ENCODE peak calls at places on chromosome 3, in six cellular contexts. One of them, this sample, is unnamed. For H3K4me1, the result is how much of the 10 kb centered on the place peaks cover.

GRCh38 chr3:133895208-133896001 is at the start of gene RAB6B:
- DNase-seq in stomach: no peak
- DNase-seq in breast epithelium: no peak
- DNase-seq in lung: peak
- DNase-seq in suprapubic skin: no peak
- DNase-seq in transverse colon: no peak
- DNase-seq in this sample: no peak

GRCh38 chr3:31562525-31562924 is 29.8 kb downstream of the STT3B start:
- DNase-seq in lung: no peak
- DNase-seq in stomach: no peak
- DNase-seq in transverse colon: peak
- DNase-seq in suprapubic skin: no peak
- DNase-seq in breast epithelium: no peak
- DNase-seq in this sample: no peak

GRCh38 chr3:180250172-180250571 is 213.4 kb upstream of the PEX5L start:
- DNase-seq in lung: no peak
- DNase-seq in stomach: no peak
- DNase-seq in suprapubic skin: no peak
- DNase-seq in transverse colon: no peak
- DNase-seq in breast epithelium: no peak
- DNase-seq in this sample: no peak

GRCh38 chr3:197309528-197310361 is 11.3 kb upstream of the DLG1 start:
- DNase-seq in breast epithelium: no peak
- DNase-seq in stomach: no peak
- DNase-seq in lung: no peak
- DNase-seq in suprapubic skin: no peak
- DNase-seq in transverse colon: no peak
- DNase-seq in this sample: no peak

GRCh38 chr3:23071758-23072157 is 131.4 kb upstream of the UBE2E2 start:
- DNase-seq in breast epithelium: no peak
- DNase-seq in suprapubic skin: no peak
- DNase-seq in transverse colon: peak
- DNase-seq in stomach: no peak
- DNase-seq in lung: no peak
- DNase-seq in this sample: no peak

GRCh38 chr3:39990532-39990931 is 181.1 kb downstream of the MYRIP start:
- DNase-seq in breast epithelium: no peak
- DNase-seq in lung: no peak
- DNase-seq in stomach: peak
- DNase-seq in suprapubic skin: no peak
- DNase-seq in transverse colon: peak
- DNase-seq in this sample: no peak

GRCh38 chr3:171829841-171830559 is 13.1 kb upstream of the TMEM212 start:
- DNase-seq in stomach: peak
- DNase-seq in lung: peak
- DNase-seq in transverse colon: peak
- DNase-seq in suprapubic skin: no peak
- DNase-seq in breast epithelium: peak
- DNase-seq in this sample: no peak

GRCh38 chr3:66552846-66553245 is 52.0 kb upstream of the LRIG1 start:
- DNase-seq in stomach: no peak
- DNase-seq in lung: no peak
- DNase-seq in transverse colon: no peak
- DNase-seq in suprapubic skin: no peak
- DNase-seq in breast epithelium: no peak
- DNase-seq in this sample: no peak

GRCh38 chr3:11155341-11156025 is 1.2 kb downstream of the HRH1 start:
- DNase-seq in suprapubic skin: peak
- DNase-seq in lung: peak
- DNase-seq in breast epithelium: peak
- DNase-seq in stomach: peak
- DNase-seq in transverse colon: peak
- DNase-seq in this sample: peak

GRCh38 chr3:53740946-53741345 is 105.3 kb downstream of the CHDH start:
- DNase-seq in suprapubic skin: no peak
- DNase-seq in breast epithelium: no peak
- DNase-seq in lung: no peak
- DNase-seq in stomach: no peak
- DNase-seq in transverse colon: no peak
- DNase-seq in this sample: no peak

GRCh38 chr3:79032686-79033318 is 735.0 kb downstream of the ROBO1 start:
- DNase-seq in breast epithelium: no peak
- DNase-seq in lung: no peak
- DNase-seq in stomach: no peak
- DNase-seq in suprapubic skin: no peak
- DNase-seq in transverse colon: no peak
- DNase-seq in this sample: no peak

GRCh38 chr3:141087071-141087824 is 36.1 kb downstream of the SPSB4 start:
- DNase-seq in suprapubic skin: no peak
- DNase-seq in breast epithelium: no peak
- DNase-seq in stomach: no peak
- DNase-seq in transverse colon: no peak
- DNase-seq in lung: no peak
- DNase-seq in this sample: no peak

GRCh38 chr3:141083226-141083625 is 32.1 kb downstream of the SPSB4 start:
- DNase-seq in transverse colon: no peak
- DNase-seq in stomach: no peak
- DNase-seq in lung: no peak
- DNase-seq in breast epithelium: no peak
- DNase-seq in suprapubic skin: no peak
- DNase-seq in this sample: no peak

GRCh38 chr3:141083831-141084624 is 32.9 kb downstream of the SPSB4 start:
- DNase-seq in lung: no peak
- DNase-seq in transverse colon: no peak
- DNase-seq in stomach: no peak
- DNase-seq in breast epithelium: no peak
- DNase-seq in suprapubic skin: no peak
- DNase-seq in this sample: no peak

GRCh38 chr3:141086188-141086587 is 35.0 kb downstream of the SPSB4 start:
- DNase-seq in breast epithelium: no peak
- DNase-seq in transverse colon: no peak
- DNase-seq in stomach: no peak
- DNase-seq in lung: no peak
- DNase-seq in suprapubic skin: no peak
- DNase-seq in this sample: no peak

DNA sequence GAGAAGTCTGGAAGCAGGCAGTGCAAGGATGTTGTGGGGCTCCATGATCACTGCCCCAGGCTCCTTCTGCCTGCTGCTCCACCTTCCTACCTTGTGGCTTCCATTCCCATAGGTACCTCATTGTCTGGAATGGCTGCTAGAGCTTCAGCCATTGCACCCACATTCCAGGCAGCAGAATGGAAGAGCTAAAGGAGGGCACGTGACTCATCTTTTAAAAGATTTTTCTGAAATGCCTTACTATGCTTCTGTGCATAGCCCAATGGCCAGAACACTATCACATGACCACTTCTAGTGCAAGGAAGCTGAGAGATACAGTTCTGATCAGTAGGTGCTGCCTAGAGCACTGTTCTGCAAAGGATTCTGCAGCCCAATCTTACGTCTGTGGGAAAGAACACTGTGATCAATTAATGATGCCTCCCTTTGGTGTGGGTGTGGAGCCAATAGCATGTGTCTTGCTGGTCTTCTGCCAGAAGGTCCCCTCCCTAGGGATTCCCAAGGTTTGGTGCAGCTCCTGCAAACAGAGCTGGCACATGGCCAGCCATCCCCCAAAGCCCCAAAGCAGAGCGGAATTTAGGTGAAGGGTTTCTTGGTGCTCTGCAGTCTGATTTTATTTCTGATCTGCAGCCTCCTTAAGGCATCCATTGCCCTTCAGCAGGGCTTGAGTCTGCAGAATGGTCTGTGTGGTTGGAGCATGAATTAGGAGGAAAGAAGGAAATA is 34.3 kb downstream of the SPSB4 start:
- DNase-seq in transverse colon: no peak
- DNase-seq in suprapubic skin: no peak
- DNase-seq in breast epithelium: no peak
- DNase-seq in stomach: no peak
- DNase-seq in lung: no peak
- DNase-seq in this sample: no peak
- H3K4me1 ChIP-seq in transverse colon: under half
- H3K4me1 ChIP-seq in suprapubic skin: under half
- H3K4me1 ChIP-seq in breast epithelium: under half
- H3K4me1 ChIP-seq in stomach: under half
- H3K4me1 ChIP-seq in lung: under half
- H3K4me1 ChIP-seq in this sample: under half

DNA sequence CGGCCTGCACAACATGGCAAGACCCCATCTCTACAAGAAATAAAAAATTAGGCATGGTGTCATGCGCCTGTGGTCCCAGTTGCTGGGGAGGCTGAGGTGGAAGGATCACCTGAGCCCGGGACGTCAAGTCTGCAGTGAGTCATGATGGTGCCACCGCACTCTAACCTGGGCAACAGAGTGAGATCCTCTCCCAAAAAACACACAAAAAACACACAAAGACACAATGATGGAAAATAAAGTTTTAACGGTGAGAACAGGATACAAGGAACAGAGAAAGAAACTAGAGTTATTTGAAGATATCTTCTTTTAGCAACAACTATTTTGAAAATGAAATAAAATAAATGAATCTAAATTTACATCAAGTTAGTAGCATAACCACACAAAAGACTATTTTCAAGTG is 12.0 kb downstream of the CLASP2 start:
- DNase-seq in suprapubic skin: no peak
- DNase-seq in breast epithelium: no peak
- DNase-seq in lung: no peak
- DNase-seq in stomach: no peak
- DNase-seq in transverse colon: no peak
- DNase-seq in this sample: no peak
- H3K4me1 ChIP-seq in suprapubic skin: under half
- H3K4me1 ChIP-seq in breast epithelium: under half
- H3K4me1 ChIP-seq in lung: under half
- H3K4me1 ChIP-seq in stomach: under half
- H3K4me1 ChIP-seq in transverse colon: under half
- H3K4me1 ChIP-seq in this sample: under half

GRCh38 chr3:62954579-62954978 is 79.4 kb upstream of the CADPS start:
- DNase-seq in lung: no peak
- DNase-seq in stomach: no peak
- DNase-seq in breast epithelium: no peak
- DNase-seq in transverse colon: no peak
- DNase-seq in suprapubic skin: no peak
- DNase-seq in this sample: no peak
- H3K4me1 ChIP-seq in lung: under half
- H3K4me1 ChIP-seq in stomach: under half
- H3K4me1 ChIP-seq in breast epithelium: under half
- H3K4me1 ChIP-seq in transverse colon: under half
- H3K4me1 ChIP-seq in suprapubic skin: under half
- H3K4me1 ChIP-seq in this sample: under half

GRCh38 chr3:129563332-129563731 is 20.4 kb downstream of the H1-8 start:
- DNase-seq in lung: no peak
- DNase-seq in suprapubic skin: no peak
- DNase-seq in breast epithelium: no peak
- DNase-seq in stomach: no peak
- DNase-seq in transverse colon: no peak
- DNase-seq in this sample: no peak
- H3K4me1 ChIP-seq in lung: under half
- H3K4me1 ChIP-seq in suprapubic skin: half or more
- H3K4me1 ChIP-seq in breast epithelium: under half
- H3K4me1 ChIP-seq in stomach: under half
- H3K4me1 ChIP-seq in transverse colon: under half
- H3K4me1 ChIP-seq in this sample: under half

GRCh38 chr3:13544951-13545651 is 3.8 kb upstream of the FBLN2 start:
- DNase-seq in transverse colon: no peak
- DNase-seq in breast epithelium: no peak
- DNase-seq in suprapubic skin: no peak
- DNase-seq in stomach: no peak
- DNase-seq in lung: no peak
- DNase-seq in this sample: no peak
- H3K4me1 ChIP-seq in transverse colon: under half
- H3K4me1 ChIP-seq in breast epithelium: under half
- H3K4me1 ChIP-seq in suprapubic skin: under half
- H3K4me1 ChIP-seq in stomach: under half
- H3K4me1 ChIP-seq in lung: under half
- H3K4me1 ChIP-seq in this sample: under half

DNA sequence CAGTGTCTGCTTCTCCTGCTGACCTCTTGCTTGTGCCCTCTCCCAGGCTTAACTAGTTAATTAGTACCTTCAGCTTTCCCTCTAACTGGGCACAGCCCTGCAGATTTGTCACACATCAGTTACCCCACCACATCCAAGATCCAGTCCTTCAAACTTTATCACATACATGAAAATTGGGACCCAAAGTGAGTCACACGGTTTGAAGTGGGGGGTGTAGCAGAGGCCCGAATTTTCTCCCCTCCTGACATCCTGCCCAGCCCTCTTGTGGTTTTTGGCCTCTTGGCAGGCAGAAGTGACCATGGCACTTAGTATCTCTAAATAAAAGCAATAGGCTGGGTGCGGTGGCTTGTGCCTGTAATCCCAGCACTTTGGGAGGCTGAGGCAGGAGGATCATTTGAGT is 3.9 kb downstream of the MAPKAPK3 start:
- DNase-seq in breast epithelium: no peak
- DNase-seq in transverse colon: no peak
- DNase-seq in suprapubic skin: no peak
- DNase-seq in lung: peak
- DNase-seq in stomach: no peak
- DNase-seq in this sample: no peak
- H3K4me1 ChIP-seq in breast epithelium: under half
- H3K4me1 ChIP-seq in transverse colon: under half
- H3K4me1 ChIP-seq in suprapubic skin: half or more
- H3K4me1 ChIP-seq in lung: under half
- H3K4me1 ChIP-seq in stomach: half or more
- H3K4me1 ChIP-seq in this sample: under half

DNA sequence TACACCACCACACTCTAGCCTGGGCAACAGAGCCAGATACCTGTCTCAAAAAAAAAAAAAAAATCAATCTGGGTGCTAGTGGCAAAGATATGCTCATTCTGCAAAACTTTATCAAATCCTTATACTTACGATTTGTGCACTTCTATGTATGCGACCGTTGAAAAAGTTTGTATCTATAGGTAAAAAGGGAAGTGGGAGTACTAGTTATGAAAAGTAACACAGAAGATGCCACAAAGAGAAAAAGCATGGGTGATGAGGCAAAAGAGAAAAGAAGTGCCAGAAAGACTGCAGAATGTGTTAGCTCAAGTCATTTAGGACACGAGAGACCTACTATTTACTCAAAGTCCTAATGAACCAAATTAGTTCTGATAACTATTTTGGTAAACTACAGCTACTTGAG is 407.8 kb downstream of the SHQ1 start:
- DNase-seq in stomach: no peak
- DNase-seq in lung: no peak
- DNase-seq in breast epithelium: no peak
- DNase-seq in suprapubic skin: no peak
- DNase-seq in transverse colon: no peak
- DNase-seq in this sample: no peak
- H3K4me1 ChIP-seq in stomach: under half
- H3K4me1 ChIP-seq in lung: under half
- H3K4me1 ChIP-seq in breast epithelium: under half
- H3K4me1 ChIP-seq in suprapubic skin: under half
- H3K4me1 ChIP-seq in transverse colon: under half
- H3K4me1 ChIP-seq in this sample: under half

GRCh38 chr3:159499031-159499793 is 489.4 kb upstream of the IL12A start:
- DNase-seq in suprapubic skin: no peak
- DNase-seq in lung: no peak
- DNase-seq in transverse colon: no peak
- DNase-seq in stomach: no peak
- DNase-seq in breast epithelium: no peak
- DNase-seq in this sample: no peak
- H3K4me1 ChIP-seq in suprapubic skin: under half
- H3K4me1 ChIP-seq in lung: under half
- H3K4me1 ChIP-seq in transverse colon: under half
- H3K4me1 ChIP-seq in stomach: under half
- H3K4me1 ChIP-seq in breast epithelium: under half
- H3K4me1 ChIP-seq in this sample: under half

GRCh38 chr3:71109241-71109976 is 474.1 kb downstream of the FOXP1 start:
- DNase-seq in lung: no peak
- DNase-seq in breast epithelium: no peak
- DNase-seq in transverse colon: no peak
- DNase-seq in suprapubic skin: no peak
- DNase-seq in stomach: no peak
- DNase-seq in this sample: no peak
- H3K4me1 ChIP-seq in lung: under half
- H3K4me1 ChIP-seq in breast epithelium: under half
- H3K4me1 ChIP-seq in transverse colon: under half
- H3K4me1 ChIP-seq in suprapubic skin: under half
- H3K4me1 ChIP-seq in stomach: under half
- H3K4me1 ChIP-seq in this sample: half or more